ENCODE peak calls at places on chromosomes 11 and 22, in five cellular contexts. M is neural progenitor cell; H is Calu3; V is activated CD8-positive, alpha-beta T cell treated with anti-CD3 and anti-CD28 coated beads, Interleukin-2, amount 10 ng/mL, durations not matched to agents 7 days and 5 days; J is NCI-H1417. K is an unnamed sample.

GRCh38 chr11:127259118-127259517 is 258.5 kb upstream of the KIRREL3 start:
- DNase-seq in M (no peak), H (no peak), V (no peak), J (peak; percentile 24), K (no peak)

GRCh38 chr11:109077340-109077927 is 344.6 kb upstream of the C11orf87 start:
- DNase-seq in M (no peak), H (no peak), V (no peak), J (peak; percentile 27), K (no peak)

GRCh38 chr22:23218053-23218866 is 38.0 kb downstream of the BCR start:
- DNase-seq in M (no peak), H (no peak), V (no peak), J (no peak), K (no peak)

GRCh38 chr11:73538381-73538872 is 59.5 kb downstream of the FAM168A start:
- DNase-seq in M (peak; percentile 48), H (no peak), V (peak; percentile 48), J (no peak), K (peak; percentile 3)

GRCh38 chr11:86514453-86514852 is 139.8 kb downstream of the CCDC81 start:
- DNase-seq in M (no peak), H (no peak), V (no peak), J (no peak), K (no peak)

GRCh38 chr11:6559375-6559774 is 44.0 kb downstream of the RRP8 start:
- DNase-seq in M (no peak), H (no peak), V (no peak), J (no peak), K (no peak)

GRCh38 chr11:91795139-91795887 is 429.3 kb upstream of the FAT3 start:
- DNase-seq in M (no peak), H (no peak), V (no peak), J (no peak), K (peak; percentile 28)

GRCh38 chr11:15923169-15923568 is 433.2 kb downstream of the SOX6 start:
- DNase-seq in M (peak; percentile 31), H (no peak), V (no peak), J (peak; percentile 20), K (peak; percentile 66)

GRCh38 chr22:49324527-49325491 is 502.9 kb downstream of the BRD1 start:
- DNase-seq in M (no peak), H (no peak), V (peak; percentile 26), J (no peak), K (no peak)

GRCh38 chr11:14969922-14970323 is 2.2 kb downstream of the CALCA start:
- DNase-seq in M (peak; percentile 86), H (peak; percentile 77), V (peak; percentile 71), J (no peak), K (peak; percentile 41)

GRCh38 chr11:116590844-116591575 is 181.8 kb downstream of the BUD13 start:
- DNase-seq in M (no peak), H (no peak), V (no peak), J (no peak), K (no peak)

GRCh38 chr22:33418483-33418882 is 360.3 kb upstream of the SYN3 start:
- DNase-seq in M (peak; percentile 23), H (no peak), V (no peak), J (no peak), K (no peak)

GRCh38 chr11:126358763-126359160 is 3.3 kb downstream of the ST3GAL4 start:
- DNase-seq in M (no peak), H (no peak), V (no peak), J (no peak), K (no peak)

GRCh38 chr11:76107946-76108345 is 98.4 kb downstream of the WNT11 start:
- DNase-seq in M (no peak), H (no peak), V (no peak), J (no peak), K (no peak)

GRCh38 chr11:26558191-26558590 is 13.9 kb downstream of the MUC15 start:
- DNase-seq in M (no peak), H (no peak), V (no peak), J (peak; percentile 62), K (no peak)

GRCh38 chr22:42726811-42727210 is 6.1 kb upstream of the A4GALT start:
- DNase-seq in M (no peak), H (peak; percentile 45), V (no peak), J (no peak), K (no peak)

GRCh38 chr11:69008774-69009440 is 4.1 kb downstream of the MRGPRF start:
- DNase-seq in M (no peak), H (peak; percentile 80), V (no peak), J (peak; percentile 34), K (peak; percentile 95)

GRCh38 chr11:122741613-122742012 is 86.1 kb downstream of the UBASH3B start:
- DNase-seq in M (no peak), H (no peak), V (no peak), J (no peak), K (no peak)

GRCh38 chr11:56089697-56090096 is 3.4 kb upstream of the OR8I2 start:
- DNase-seq in M (no peak), H (no peak), V (no peak), J (peak; percentile 12), K (no peak)

GRCh38 chr11:86617502-86617901 is 54.9 kb downstream of the ME3 start:
- DNase-seq in M (no peak), H (no peak), V (no peak), J (no peak), K (no peak)

GRCh38 chr11:110355011-110355744 is 58.8 kb upstream of the RDX start:
- DNase-seq in M (peak; percentile 69), H (no peak), V (no peak), J (peak; percentile 61), K (no peak)

GRCh38 chr11:129042503-129042902 is 99.8 kb upstream of the TP53AIP1 start:
- DNase-seq in M (no peak), H (no peak), V (no peak), J (no peak), K (no peak)

GRCh38 chr22:27673839-27674238 is 127.7 kb downstream of the MN1 start:
- DNase-seq in M (no peak), H (no peak), V (no peak), J (peak; percentile 0), K (no peak)

GRCh38 chr11:83682645-83682973 is 396.4 kb upstream of the CCDC90B start:
- DNase-seq in M (no peak), H (no peak), V (no peak), J (no peak), K (peak; percentile 6)

GRCh38 chr11:91860661-91861060 is 364.0 kb upstream of the FAT3 start:
- DNase-seq in M (no peak), H (no peak), V (no peak), J (no peak), K (peak; percentile 97)

GRCh38 chr11:47923667-47924066 is 56.7 kb upstream of the PTPRJ start:
- DNase-seq in M (no peak), H (no peak), V (no peak), J (no peak), K (peak; percentile 31)

GRCh38 chr11:113464416-113464815 is 10.8 kb downstream of the DRD2 start:
- DNase-seq in M (no peak), H (no peak), V (no peak), J (no peak), K (no peak)

GRCh38 chr11:17721242-17721999 is 2.0 kb downstream of the MYOD1 start:
- DNase-seq in M (peak; percentile 57), H (no peak), V (no peak), J (peak; percentile 27), K (no peak)

K was measured in kidney tubule cell.